ENCODE peak calls at places on chromosomes 13 and 19, in five cellular contexts. O is prostate gland, H is H9, S is heart left ventricle, R is esophagus muscularis mucosa. Z is an unnamed sample. For H3K9me3, the result is how much of the 10 kb centered on the place peaks cover.

GRCh38 chr19:53389591-53390377 is 5.2 kb upstream of the ZNF765 start:
- DNase-seq in H (peak), R (no peak), O (no peak), S (peak), Z (no peak)

GRCh38 chr13:30607908-30608307 is 9.8 kb upstream of the USPL1 start:
- DNase-seq in R (no peak), S (no peak), O (no peak), H (no peak), Z (no peak)

GRCh38 chr13:73201601-73202000 is 142.8 kb downstream of the KLF5 start:
- DNase-seq in S (no peak), H (no peak), O (no peak), R (no peak), Z (no peak)

GRCh38 chr13:29573190-29573589 is 22.3 kb downstream of the SLC7A1 start:
- DNase-seq in R (no peak), O (peak), H (no peak), S (peak), Z (peak)

GRCh38 chr13:31956944-31957644 is 74.5 kb upstream of the FRY start:
- DNase-seq in S (no peak), H (no peak), O (no peak), R (no peak), Z (no peak)

GRCh38 chr13:52845766-52846566 is 2.5 kb downstream of the PCDH8 start:
- DNase-seq in H (peak), O (no peak), R (no peak), S (no peak), Z (peak)

GRCh38 chr13:110301606-110302131 is 5.3 kb downstream of the COL4A1 start:
- DNase-seq in R (no peak), H (no peak), O (no peak), S (peak), Z (no peak)

GRCh38 chr13:64855506-64855905 is 2374.6 kb downstream of the PCDH9 start:
- DNase-seq in O (no peak), H (no peak), R (no peak), S (no peak), Z (no peak)

GRCh38 chr13:47478985-47479384 is 522.1 kb downstream of the SUCLA2 start:
- DNase-seq in O (no peak), H (no peak), R (no peak), S (no peak), Z (no peak)

GRCh38 chr13:74325106-74325505 is 190.9 kb upstream of the KLF12 start:
- DNase-seq in R (no peak), H (no peak), O (peak), S (peak), Z (no peak)

GRCh38 chr13:101661839-101662238 is 209.4 kb downstream of the ITGBL1 start:
- DNase-seq in O (no peak), R (no peak), S (no peak), H (no peak), Z (no peak)

DNA sequence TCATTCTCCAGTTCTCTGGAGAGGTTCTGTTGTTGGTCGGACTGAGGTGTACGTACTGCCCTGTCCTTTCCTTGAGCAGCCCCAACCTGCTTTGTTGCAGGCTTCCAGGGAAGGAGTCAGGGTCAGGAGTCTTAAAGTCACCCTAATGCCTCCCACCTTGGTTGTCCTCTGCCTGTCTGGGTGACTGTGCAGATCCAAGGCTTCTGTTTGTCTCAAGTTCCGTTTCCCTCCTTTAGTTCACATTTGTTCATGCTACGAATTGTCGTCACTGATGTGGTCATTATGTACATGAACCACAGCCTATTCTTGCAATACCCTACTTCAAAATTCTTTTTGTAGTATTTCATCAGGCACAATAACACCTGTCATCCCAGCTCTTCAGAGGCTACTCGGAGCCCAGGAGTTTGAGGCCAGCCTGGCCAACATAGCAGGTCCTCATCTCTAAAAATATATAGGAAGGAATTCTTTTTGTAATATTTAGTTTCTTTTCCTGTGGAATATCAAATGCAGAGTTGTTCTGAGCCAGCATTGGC is 7.4 kb downstream of the ZNF586 start:
- DNase-seq in H (no peak), S (no peak), R (no peak), O (no peak), Z (no peak)
- H3K9me3 ChIP-seq in H (under half), S (under half), R (under half), O (under half), Z (under half)

GRCh38 chr13:76886292-76887061 is at the start of gene KCTD12:
- DNase-seq in O (peak), S (peak), R (peak), H (peak), Z (peak)
- TF ChIP-seq CTCF in O (no peak), S (no peak), R (peak), H (peak), Z (no peak)

DNA sequence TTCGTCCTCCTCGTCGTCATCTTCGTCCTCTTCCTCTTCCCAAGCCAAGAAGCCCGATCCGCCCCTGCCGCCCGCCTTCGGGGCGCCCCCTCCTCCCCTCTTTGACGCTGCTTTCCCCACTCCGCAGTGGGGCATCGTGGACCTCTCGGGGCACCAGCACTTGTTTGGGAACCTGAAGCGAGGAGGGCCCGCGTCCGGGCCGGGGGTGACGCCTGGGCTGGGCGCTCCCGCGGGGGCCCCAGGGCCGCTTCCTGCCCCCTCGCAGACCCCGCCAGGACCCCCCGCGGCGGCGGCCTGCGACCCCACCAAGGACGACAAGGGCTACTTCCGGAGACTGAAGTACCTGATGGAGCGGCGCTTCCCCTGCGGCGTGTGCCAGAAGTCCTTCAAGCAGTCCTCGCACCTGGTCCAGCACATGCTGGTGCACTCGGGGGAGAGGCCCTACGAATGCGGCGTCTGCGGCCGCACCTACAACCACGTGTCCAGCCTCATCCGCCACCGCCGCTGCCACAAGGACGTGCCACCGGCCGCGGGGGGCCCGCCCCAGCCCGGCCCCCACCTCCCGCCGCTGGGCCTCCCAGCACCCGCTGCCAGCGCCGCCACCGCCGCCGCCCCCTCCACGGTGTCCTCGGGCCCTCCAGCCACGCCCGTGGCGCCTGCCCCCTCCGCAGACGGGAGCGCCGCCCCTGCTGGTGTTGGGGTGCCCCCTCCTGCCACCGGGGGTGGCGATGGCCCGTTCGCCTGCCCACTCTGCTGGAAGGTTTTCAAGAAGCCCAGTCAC is 8.7 kb downstream of the ZNF865 start:
- DNase-seq in R (no peak), H (no peak), O (no peak), S (no peak), Z (no peak)
- H3K9me3 ChIP-seq in R (under half), H (under half), O (under half), S (under half), Z (under half)

GRCh38 chr13:28548468-28548867 is 53.5 kb upstream of the FLT1 start:
- DNase-seq in O (no peak), R (no peak), S (no peak), H (no peak), Z (no peak)

GRCh38 chr13:28550721-28551497 is 56.0 kb upstream of the FLT1 start:
- DNase-seq in R (no peak), H (no peak), O (no peak), S (no peak), Z (no peak)

GRCh38 chr13:28545583-28546333 is 50.8 kb upstream of the FLT1 start:
- DNase-seq in R (no peak), S (no peak), O (no peak), H (no peak), Z (peak)

GRCh38 chr13:28551498-28551895 is 56.6 kb upstream of the FLT1 start:
- DNase-seq in O (no peak), S (no peak), H (no peak), R (no peak), Z (no peak)

GRCh38 chr13:28548872-28549271 is 53.9 kb upstream of the FLT1 start:
- DNase-seq in O (no peak), H (no peak), S (no peak), R (no peak), Z (no peak)
- TF ChIP-seq CTCF in O (no peak), H (peak), S (no peak), R (no peak), Z (no peak)

GRCh38 chr13:34107814-34108213 is 289.9 kb downstream of the RFC3 start:
- DNase-seq in O (no peak), R (no peak), S (no peak), H (no peak), Z (no peak)
- H3K9me3 ChIP-seq in O (under half), R (under half), S (under half), H (under half), Z (under half)

DNA sequence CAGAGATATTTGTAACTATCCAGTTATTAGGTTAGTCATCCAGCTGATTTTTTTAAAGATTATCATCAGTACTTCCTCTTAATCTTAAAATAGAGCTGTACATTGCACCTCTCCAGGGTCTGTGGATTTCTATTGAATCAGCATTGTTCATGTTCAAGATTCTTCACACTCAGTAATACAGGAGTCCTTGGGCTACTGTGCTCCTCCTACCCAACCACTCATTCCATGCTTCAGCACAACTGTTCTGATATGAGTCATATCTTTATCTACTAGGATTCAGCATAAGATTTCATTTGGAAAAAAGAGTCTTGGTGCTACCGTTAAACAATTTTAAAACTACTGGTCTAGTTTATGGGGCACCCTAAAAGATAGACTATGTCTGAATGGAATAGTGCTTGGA is 357.8 kb downstream of the DCT start:
- DNase-seq in H (no peak), O (no peak), R (no peak), S (no peak), Z (no peak)
- TF ChIP-seq CTCF in H (no peak), O (no peak), R (no peak), S (no peak), Z (no peak)

DNA sequence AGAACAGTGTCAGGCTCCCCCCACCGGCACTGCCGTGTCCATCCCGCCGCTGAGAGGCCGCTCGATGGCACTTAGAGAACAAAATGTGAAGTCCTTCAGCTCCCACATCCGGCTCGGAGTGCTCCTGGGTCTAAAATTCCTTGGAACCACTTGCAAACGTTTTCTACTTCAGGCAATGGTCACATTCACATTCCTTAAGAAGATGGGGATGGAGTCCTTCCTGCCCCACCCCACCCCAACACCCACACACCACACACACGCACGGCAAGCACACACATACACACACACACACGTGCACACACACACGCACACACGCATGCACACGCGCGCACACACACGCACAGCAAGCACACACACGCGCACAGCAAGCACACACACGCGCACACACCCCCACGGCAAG is 83.4 kb downstream of the SOX1 start:
- DNase-seq in R (no peak), S (no peak), H (peak), O (no peak), Z (no peak)
- H3K9me3 ChIP-seq in R (under half), S (under half), H (under half), O (under half), Z (under half)

GRCh38 chr13:90455861-90456260 is 891.6 kb upstream of the MIR17HG start:
- DNase-seq in R (no peak), S (no peak), H (no peak), O (no peak), Z (no peak)
- TF ChIP-seq CTCF in R (no peak), S (no peak), H (no peak), O (no peak), Z (no peak)

DNA sequence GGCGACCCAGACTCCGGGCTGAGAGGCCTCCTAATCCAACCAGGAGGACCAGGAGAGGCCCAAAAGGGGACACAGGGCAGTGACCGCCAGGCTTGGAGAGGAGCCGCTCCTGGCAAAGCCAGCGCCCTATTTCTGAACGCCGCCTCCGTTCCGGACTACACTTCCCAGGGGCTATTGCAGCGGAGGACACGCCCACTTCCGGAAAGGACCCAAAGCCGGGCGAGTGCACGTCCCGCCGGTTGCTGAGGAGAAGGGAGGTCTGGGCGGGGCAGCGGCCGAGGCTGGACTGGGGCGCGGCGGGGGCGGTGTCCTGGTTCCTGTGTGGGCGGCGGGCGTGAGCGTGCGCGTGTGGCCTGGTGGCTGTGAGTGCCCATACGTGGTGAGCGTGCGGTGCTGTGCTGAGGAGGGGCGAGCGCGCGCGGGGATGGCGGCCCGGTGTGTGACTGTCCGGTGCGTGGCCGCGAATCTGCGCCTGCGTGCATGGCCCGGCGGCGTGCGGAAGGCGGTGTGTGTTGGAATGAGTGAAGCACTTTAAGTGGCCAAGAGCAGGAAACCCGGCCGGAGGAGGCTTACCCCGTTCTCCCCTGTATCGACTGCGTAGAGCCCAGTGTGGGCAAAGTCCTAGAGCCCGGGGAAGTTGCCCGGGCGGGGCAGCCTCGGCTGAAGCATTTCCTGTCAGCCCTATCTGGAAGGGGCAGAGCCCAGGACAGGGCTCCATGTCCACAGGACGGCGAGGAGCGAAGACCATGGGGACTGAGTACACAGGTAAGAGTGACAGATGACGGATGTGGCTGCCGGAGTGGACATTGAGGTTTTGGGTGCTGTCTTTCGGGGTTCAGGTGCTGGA is at the start of gene ZNF470:
- DNase-seq in R (peak), O (peak), S (peak), H (peak), Z (peak)
- H3K9me3 ChIP-seq in R (half or more), O (under half), S (under half), H (under half), Z (under half)

DNA sequence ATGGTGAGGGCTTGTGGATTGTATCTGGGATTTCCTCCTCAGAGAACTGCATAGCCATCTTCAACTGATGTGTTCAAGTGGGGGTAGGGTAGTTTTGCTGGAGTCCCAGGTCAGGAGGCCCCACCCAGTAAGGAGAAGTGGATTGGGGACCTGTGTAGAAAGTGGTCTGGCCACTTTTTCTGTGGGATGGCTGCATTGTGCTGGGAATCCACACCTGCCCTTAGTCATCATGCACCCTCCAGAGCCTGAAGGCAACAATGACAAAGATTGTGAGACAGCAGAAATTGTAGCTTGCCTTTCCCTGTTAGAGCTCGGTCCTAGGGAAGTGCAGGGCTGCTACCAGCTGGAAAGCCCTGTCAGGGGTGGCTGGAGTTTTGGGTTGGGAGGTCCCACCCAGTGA is 255.4 kb downstream of the NDFIP2 start:
- DNase-seq in O (no peak), H (no peak), S (no peak), R (no peak), Z (no peak)
- TF ChIP-seq CTCF in O (no peak), H (no peak), S (no peak), R (no peak), Z (no peak)

Z was measured in colonic mucosa.